ENCODE peak calls at places on chromosome 5, in five cellular contexts. L, O, I, P and G are unnamed samples.

GRCh38 chr5:148374693-148375360 is 8.9 kb upstream of the FBXO38 start:
- DNase-seq in P (peak), I (no peak), O (no peak), L (peak), G (peak)

GRCh38 chr5:35284364-35284763 is 54.1 kb upstream of the PRLR start:
- DNase-seq in P (no peak), I (no peak), L (no peak), O (no peak), G (no peak)

GRCh38 chr5:81156732-81157131 is 76.4 kb upstream of the CKMT2 start:
- DNase-seq in P (no peak), O (no peak), I (no peak), L (no peak), G (no peak)

GRCh38 chr5:38382898-38383297 is 124.5 kb downstream of the EGFLAM start:
- DNase-seq in O (peak), P (peak), L (peak), I (no peak), G (peak)

GRCh38 chr5:65886387-65886786 is 40.0 kb upstream of the ERBIN start:
- DNase-seq in L (no peak), O (no peak), I (no peak), P (no peak), G (no peak)

GRCh38 chr5:78534148-78535009 is 114.2 kb downstream of the LHFPL2 start:
- DNase-seq in P (peak), I (no peak), L (no peak), O (no peak), G (peak)

GRCh38 chr5:1946776-1947175 is 64.1 kb upstream of the IRX4 start:
- DNase-seq in L (no peak), O (no peak), P (no peak), I (no peak), G (no peak)

GRCh38 chr5:35129276-35129675 is 81.5 kb upstream of the AGXT2 start:
- DNase-seq in I (no peak), P (no peak), L (no peak), O (no peak), G (no peak)

GRCh38 chr5:160260881-160261815 is 31.8 kb downstream of the FABP6 start:
- DNase-seq in P (peak), I (no peak), O (no peak), L (peak), G (no peak)

GRCh38 chr5:141835928-141836667 is 42.1 kb downstream of the PCDH1 start:
- DNase-seq in P (no peak), L (no peak), O (no peak), I (no peak), G (no peak)

GRCh38 chr5:104189909-104190308 is 627.3 kb upstream of the NUDT12 start:
- DNase-seq in P (no peak), L (no peak), I (no peak), O (no peak), G (no peak)

GRCh38 chr5:33075731-33076130 is 364.6 kb downstream of the NPR3 start:
- DNase-seq in L (no peak), O (no peak), P (no peak), I (no peak), G (no peak)

GRCh38 chr5:14671414-14671813 is 6.9 kb downstream of the OTULIN start:
- DNase-seq in P (no peak), L (no peak), O (no peak), I (no peak), G (no peak)

GRCh38 chr5:143261748-143262392 is 141.6 kb downstream of the NR3C1 start:
- DNase-seq in L (no peak), O (no peak), I (no peak), P (no peak), G (no peak)

GRCh38 chr5:76709762-76710161 is 6.2 kb upstream of the F2R start:
- DNase-seq in I (no peak), L (no peak), O (no peak), P (no peak), G (no peak)

DNA sequence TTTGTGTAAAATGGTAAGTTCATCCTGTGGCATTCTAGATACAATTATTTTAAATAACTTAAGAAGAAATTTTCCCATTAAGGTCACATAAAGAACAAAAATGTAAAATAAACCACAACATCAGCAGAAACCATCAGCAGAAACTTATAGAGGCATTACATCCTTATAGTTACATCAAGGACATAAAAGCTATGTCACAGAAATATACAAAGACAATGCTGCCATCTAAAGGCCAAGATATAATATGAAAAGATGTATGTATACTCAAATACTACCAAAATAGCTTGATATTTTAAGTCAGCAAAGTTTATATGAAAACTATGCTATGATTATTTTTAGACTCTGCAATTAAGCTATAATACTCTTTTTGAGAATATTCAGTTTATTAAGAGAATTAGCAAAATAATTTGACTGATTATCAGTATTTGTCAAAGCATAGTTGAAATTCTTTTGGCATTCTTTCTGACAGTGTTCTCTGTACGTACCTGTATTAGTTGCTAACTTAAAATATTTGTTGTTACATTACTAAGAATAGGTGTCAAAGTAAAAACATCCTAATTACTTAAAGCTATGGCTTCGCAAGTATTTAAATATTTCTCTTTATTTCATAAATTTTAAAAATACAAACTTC is 36.2 kb downstream of the FBXL17 start:
- DNase-seq in I (no peak), P (no peak), O (no peak), L (no peak), G (no peak)
- TF ChIP-seq CTCF in I (peak), P (peak), O (peak), L (no peak), G (peak)

GRCh38 chr5:16773990-16774389 is 157.2 kb upstream of the RETREG1 start:
- DNase-seq in I (no peak), L (no peak), P (no peak), O (no peak), G (no peak)

GRCh38 chr5:16776611-16777251 is 159.4 kb downstream of the MYO10 start:
- DNase-seq in P (no peak), L (no peak), I (no peak), O (peak), G (no peak)

GRCh38 chr5:16782227-16782626 is 153.9 kb downstream of the MYO10 start:
- DNase-seq in L (no peak), P (no peak), I (no peak), O (no peak), G (no peak)

GRCh38 chr5:16774806-16775205 is 158.0 kb upstream of the RETREG1 start:
- DNase-seq in P (no peak), O (no peak), I (no peak), L (no peak), G (no peak)

DNA sequence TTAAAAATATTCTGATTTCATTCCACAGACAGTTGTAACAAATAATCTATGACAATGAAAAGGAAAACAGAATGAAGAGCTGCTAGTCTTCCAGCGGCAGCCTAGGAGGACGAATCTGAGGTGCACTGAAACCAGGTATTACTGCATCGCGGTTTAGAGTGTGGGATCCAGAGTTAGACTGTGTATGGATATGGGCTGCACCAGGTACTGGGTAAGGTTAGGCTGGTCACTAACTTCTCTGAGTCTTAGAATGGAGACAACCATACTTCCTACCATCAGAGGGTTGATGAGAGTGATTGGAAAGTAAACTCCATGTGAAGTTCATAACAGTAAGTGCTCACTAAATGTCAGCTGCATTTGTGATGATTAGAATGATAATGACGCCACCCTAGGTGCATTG is 158.7 kb downstream of the MYO10 start:
- DNase-seq in L (no peak), O (no peak), I (no peak), P (no peak), G (no peak)
- H3K27ac ChIP-seq in L (no peak), O (no peak), I (no peak), P (no peak), G (no peak)

GRCh38 chr5:42680035-42680434 is 76.6 kb upstream of the CCDC152 start:
- DNase-seq in P (no peak), L (no peak), O (no peak), I (no peak), G (no peak)

GRCh38 chr5:42672925-42673324 is 83.7 kb upstream of the CCDC152 start:
- DNase-seq in I (no peak), L (no peak), O (no peak), P (no peak), G (no peak)

GRCh38 chr5:42675602-42676001 is 81.0 kb upstream of the CCDC152 start:
- DNase-seq in L (no peak), I (no peak), P (no peak), O (no peak), G (no peak)

GRCh38 chr5:42676362-42676761 is 80.3 kb upstream of the CCDC152 start:
- DNase-seq in P (no peak), L (no peak), I (no peak), O (no peak), G (no peak)

DNA sequence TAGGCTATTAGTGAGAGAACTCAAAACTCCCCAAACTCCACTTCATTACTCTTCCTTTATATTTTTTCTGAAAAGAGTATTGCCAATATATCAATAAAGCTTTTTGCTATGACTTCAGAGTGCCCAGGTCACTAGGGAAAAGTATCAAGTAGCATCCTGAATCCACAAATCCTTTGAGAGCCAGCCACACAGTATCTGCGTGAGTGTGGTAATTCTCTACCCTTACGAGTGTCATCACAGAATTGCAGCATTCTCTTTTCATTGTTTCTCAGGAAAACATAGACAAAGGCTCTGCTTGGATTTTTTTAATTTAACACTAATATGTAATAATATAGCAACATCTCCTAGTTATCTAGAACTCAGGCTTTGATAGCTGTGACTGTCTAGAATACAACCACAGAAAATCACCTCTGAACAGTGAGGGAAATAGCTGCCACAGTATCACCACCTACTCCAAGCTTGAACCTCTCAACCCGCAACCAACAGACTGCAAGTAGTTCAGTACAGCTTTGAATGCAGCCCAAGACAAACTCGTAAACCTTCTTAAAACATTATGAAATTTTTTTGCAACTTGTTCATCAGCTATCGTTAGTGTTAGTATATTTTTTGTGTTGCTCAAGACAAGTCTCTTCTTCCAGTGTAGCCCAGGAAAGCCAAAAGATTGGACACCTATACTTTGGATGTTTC is 79.3 kb upstream of the CCDC152 start:
- DNase-seq in L (no peak), O (no peak), I (no peak), P (no peak), G (no peak)
- TF ChIP-seq POLR2A in L (no peak), O (no peak), I (no peak), P (no peak), G (no peak)

GRCh38 chr5:103035701-103036100 is 84.2 kb downstream of the GIN1 start:
- DNase-seq in O (no peak), I (no peak), L (no peak), P (no peak), G (no peak)

GRCh38 chr5:103033696-103034095 is 86.2 kb downstream of the GIN1 start:
- DNase-seq in I (no peak), O (no peak), L (no peak), P (no peak), G (no peak)

GRCh38 chr5:103034662-103035392 is 85.1 kb downstream of the GIN1 start:
- DNase-seq in O (no peak), P (no peak), I (no peak), L (no peak), G (no peak)

GRCh38 chr5:103027267-103027666 is 92.7 kb downstream of the GIN1 start:
- DNase-seq in L (no peak), P (no peak), I (no peak), O (no peak), G (no peak)

DNA sequence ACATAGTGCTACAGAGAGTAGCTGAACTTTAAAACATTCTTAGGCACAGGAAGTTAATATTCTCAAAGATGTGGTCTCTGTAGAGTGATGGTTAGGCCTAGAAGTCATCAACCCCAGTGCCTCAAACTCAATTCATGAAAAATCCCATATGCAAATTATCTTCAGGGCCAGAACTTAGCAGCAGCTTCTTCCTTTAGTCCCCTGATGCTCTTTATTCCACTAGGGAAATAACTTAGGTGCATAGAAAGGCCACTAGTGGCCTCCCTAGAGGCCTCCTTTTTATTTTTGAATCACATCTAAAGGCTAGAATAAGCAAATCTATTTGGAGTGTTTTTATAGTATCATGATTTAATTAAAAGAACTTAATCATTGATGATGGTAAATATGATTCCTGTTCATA is 88.3 kb downstream of the GIN1 start:
- DNase-seq in L (no peak), I (no peak), O (no peak), P (no peak), G (no peak)
- TF ChIP-seq CTCF in L (no peak), I (no peak), O (no peak), P (no peak), G (no peak)